ENCODE peak calls at places on chromosomes 4 and X, in five cellular contexts. M, T, C, V and D are unnamed samples.

GRCh38 chr4:17924189-17924588 is 97.4 kb downstream of the LCORL start:
- DNase-seq in M (no peak), T (no peak), C (no peak), V (no peak), D (no peak)

GRCh38 chrX:84188320-84188834 is 378 bp upstream of the RPS6KA6 start:
- DNase-seq in M (no peak), T (peak; percentile 66), C (no peak), V (peak; percentile 63), D (peak; percentile 2)

GRCh38 chrX:56812515-56813105 is 83.6 kb downstream of the NBDY start:
- DNase-seq in M (peak; percentile 15), T (no peak), C (no peak), V (peak; percentile 32), D (no peak)

GRCh38 chr4:30721353-30722091 is 1.4 kb downstream of the PCDH7 start:
- DNase-seq in M (peak; percentile 22), T (peak; percentile 47), C (no peak), V (peak; percentile 55), D (no peak)

GRCh38 chrX:151984328-151984727 is 9.9 kb upstream of the GABRE start:
- DNase-seq in M (no peak), T (no peak), C (no peak), V (peak; percentile 12), D (no peak)

GRCh38 chrX:40009462-40009851 is 88.3 kb downstream of the BCOR start:
- DNase-seq in M (peak; percentile 6), T (no peak), C (no peak), V (no peak), D (no peak)

GRCh38 chr4:145734576-145735329 is 54.8 kb downstream of the C4orf51 start:
- DNase-seq in M (no peak), T (no peak), C (no peak), V (peak; percentile 98), D (no peak)

GRCh38 chr4:23269583-23269982 is 576.8 kb downstream of the GBA3 start:
- DNase-seq in M (no peak), T (no peak), C (no peak), V (no peak), D (no peak)

GRCh38 chr4:83535520-83535944 is 376 bp upstream of the GPAT3 start:
- DNase-seq in M (peak; percentile 44), T (peak; percentile 60), C (peak; percentile 2), V (peak; percentile 89), D (peak; percentile 49)

GRCh38 chrX:38220024-38220935 is at the start of gene SRPX:
- DNase-seq in M (peak; percentile 19), T (no peak), C (no peak), V (peak; percentile 82), D (no peak)

GRCh38 chr4:84530871-84531270 is 31.8 kb upstream of the NKX6-1 start:
- DNase-seq in M (no peak), T (no peak), C (no peak), V (no peak), D (no peak)

GRCh38 chrX:12026481-12026880 is 111.8 kb upstream of the FRMPD4 start:
- DNase-seq in M (no peak), T (peak; percentile 2), C (no peak), V (no peak), D (no peak)

GRCh38 chr4:113411496-113411938 is 350.0 kb downstream of the CAMK2D start:
- DNase-seq in M (no peak), T (no peak), C (no peak), V (peak; percentile 64), D (no peak)

GRCh38 chrX:18927558-18927957 is 56.4 kb downstream of the PHKA2 start:
- DNase-seq in M (no peak), T (no peak), C (no peak), V (peak; percentile 70), D (peak; percentile 7)

GRCh38 chr4:137981277-137981676 is 260.9 kb downstream of the SLC7A11 start:
- DNase-seq in M (no peak), T (no peak), C (no peak), V (no peak), D (no peak)

GRCh38 chr4:64771149-64771548 is 361.9 kb upstream of the TECRL start:
- DNase-seq in M (no peak), T (no peak), C (no peak), V (no peak), D (no peak)

GRCh38 chr4:88792821-88793220 is 95.2 kb upstream of the NAP1L5 start:
- DNase-seq in M (no peak), T (no peak), C (no peak), V (no peak), D (no peak)

GRCh38 chr4:99817310-99817885 is 771 bp downstream of the DAPP1 start:
- DNase-seq in M (no peak), T (no peak), C (no peak), V (no peak), D (no peak)